ENCODE peak calls at places on chromosomes 6 and 20, in four cellular contexts. Z is SK-N-SH, I is heart left ventricle, B is heart right ventricle. J is an unnamed sample. For H3K36me3, the result is how much of the 10 kb centered on the place peaks cover.

GRCh38 chr6:163956571-163957407 is 542.3 kb downstream of the QKI start:
- DNase-seq in Z (peak), I (peak), B (peak), J (peak)

GRCh38 chr20:33401922-33402369 is 627 bp upstream of the CDK5RAP1 start:
- DNase-seq in B (no peak), Z (no peak), I (no peak), J (no peak)

GRCh38 chr20:62120365-62120762 is 1.9 kb upstream of the LSM14B start:
- DNase-seq in I (no peak), B (no peak), Z (no peak), J (no peak)

GRCh38 chr6:13229205-13230085 is 98.9 kb downstream of the TBC1D7 start:
- DNase-seq in I (no peak), B (peak), Z (no peak), J (no peak)

GRCh38 chr20:13089950-13090469 is 81.2 kb downstream of the SPTLC3 start:
- DNase-seq in Z (no peak), I (no peak), B (no peak), J (no peak)

GRCh38 chr20:13492001-13492480 is 146.7 kb downstream of the TASP1 start:
- DNase-seq in B (no peak), Z (no peak), I (no peak), J (no peak)

GRCh38 chr6:128807577-128807976 is 75.4 kb upstream of the LAMA2 start:
- DNase-seq in Z (no peak), I (no peak), B (no peak), J (no peak)

GRCh38 chr6:12751694-12752304 is 35.2 kb downstream of the PHACTR1 start:
- DNase-seq in Z (no peak), I (peak), B (peak), J (no peak)

GRCh38 chr6:22025468-22026159 is 271.2 kb downstream of the PRL start:
- DNase-seq in Z (peak), B (peak), I (peak), J (no peak)

GRCh38 chr6:128519132-128519930 is 1.1 kb downstream of the PTPRK start:
- DNase-seq in I (peak), Z (peak), B (peak), J (peak)

GRCh38 chr20:37838769-37839431 is 64.0 kb upstream of the VSTM2L start:
- DNase-seq in B (no peak), Z (no peak), I (no peak), J (no peak)
- TF ChIP-seq CTCF in B (no peak), Z (no peak), I (no peak), J (no peak)

DNA sequence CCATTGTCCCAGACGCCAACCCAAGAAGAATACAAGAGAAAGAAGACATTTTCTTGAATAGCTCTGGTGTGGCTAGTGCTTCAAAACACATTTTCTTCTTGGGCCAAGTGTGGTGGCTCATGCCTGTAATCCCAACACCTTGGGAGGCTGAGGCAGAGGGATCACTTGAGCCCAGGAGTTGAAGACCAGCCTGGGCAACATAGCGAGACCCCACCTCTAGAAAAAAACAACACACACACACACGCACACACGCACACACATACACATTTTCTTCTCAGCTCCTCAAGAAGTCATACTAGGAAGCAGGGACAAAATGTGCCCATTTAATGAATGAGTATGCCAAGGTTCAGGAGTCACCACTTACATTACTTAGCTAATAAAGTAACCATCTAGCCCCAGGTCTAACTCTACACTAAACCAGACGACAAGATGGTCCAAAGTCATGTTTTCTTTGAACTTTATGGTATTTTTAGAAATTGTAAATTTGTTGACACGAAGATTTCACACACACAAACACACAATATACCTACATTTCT is 68.8 kb downstream of the ZMYND8 start:
- DNase-seq in I (no peak), B (no peak), Z (no peak), J (no peak)
- H3K36me3 ChIP-seq in I (under half), B (half or more), Z (half or more), J (under half)

DNA sequence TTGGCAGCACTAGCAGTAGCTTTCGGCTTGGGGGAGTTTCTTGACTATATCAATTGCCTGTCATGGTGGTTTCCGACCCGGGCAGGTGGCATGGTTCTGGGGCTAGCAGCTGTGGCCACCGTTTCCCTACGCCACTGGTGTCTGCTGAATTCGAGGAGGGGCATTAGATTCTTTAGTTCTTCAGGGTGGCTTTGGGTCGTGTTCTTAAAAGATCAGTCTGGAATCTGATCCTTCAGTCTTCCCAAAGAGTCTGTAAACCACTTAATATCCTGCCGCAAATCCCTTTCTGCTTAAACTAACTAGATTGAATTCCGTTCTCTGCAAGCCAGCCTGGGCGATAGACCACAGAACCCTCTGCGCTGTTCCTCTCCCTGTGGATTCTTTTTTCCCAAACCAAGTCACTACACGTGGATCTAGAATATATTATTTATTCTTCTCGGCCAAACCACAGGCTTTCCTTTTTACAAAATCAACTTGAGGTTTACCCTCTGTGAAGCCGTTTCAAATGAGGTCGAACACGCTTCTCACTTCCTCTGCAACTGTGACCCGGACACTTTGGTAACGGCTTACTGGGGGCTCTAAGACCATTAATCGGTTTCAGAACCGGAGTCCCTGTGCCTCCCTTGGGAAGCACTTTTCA is 55.4 kb upstream of the FOXC1 start:
- DNase-seq in I (no peak), B (no peak), Z (no peak), J (no peak)
- H3K4me3 ChIP-seq in I (peak), B (peak), Z (no peak), J (peak)

DNA sequence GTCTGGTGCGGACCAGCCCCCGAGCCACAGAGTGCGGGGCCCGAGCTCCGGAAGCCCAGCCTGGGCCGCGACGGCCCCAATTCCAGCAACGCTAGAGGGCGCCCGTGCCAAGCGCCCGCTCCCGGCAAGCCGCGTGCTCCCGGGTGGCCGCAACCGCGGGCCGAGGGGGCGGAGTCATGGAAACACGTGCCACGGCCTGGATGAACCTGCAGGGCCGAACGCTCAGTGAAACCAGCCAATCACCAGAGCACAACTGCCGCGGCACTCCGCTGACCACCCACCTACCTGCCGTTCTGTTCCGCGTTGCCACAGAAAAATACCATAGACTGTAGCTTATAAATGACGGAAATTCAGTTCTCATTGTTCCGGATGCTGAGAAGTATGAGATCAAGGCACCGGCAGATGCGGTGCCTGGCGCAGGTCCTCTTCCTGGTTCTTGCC is 85.7 kb upstream of the FOXC1 start:
- DNase-seq in B (peak), I (peak), Z (peak), J (peak)
- TF ChIP-seq CTCF in B (peak), I (peak), Z (peak), J (peak)

DNA sequence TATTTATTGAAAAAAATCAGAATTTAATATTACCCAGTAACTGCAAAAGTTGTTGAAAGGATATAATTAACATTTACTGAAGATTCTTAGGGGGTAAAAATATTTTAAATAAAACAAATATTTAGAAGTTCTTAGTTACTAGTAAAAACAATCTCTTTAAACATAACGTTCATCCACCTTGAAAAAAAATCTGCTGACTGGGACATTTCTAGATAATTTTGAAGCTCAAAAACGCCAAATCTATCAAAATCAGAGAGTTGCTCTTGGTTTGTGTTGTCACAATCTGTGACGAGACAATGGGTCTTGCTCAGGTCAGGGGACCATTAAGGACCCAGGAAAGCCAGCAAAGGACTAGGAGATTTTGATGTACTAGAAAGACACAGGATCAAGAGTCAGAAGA is 177.0 kb downstream of the BACH2 start:
- DNase-seq in I (no peak), B (no peak), Z (no peak), J (no peak)
- H3K36me3 ChIP-seq in I (under half), B (under half), Z (under half), J (under half)

GRCh38 chr6:108176281-108177089 is 10.7 kb downstream of the NR2E1 start:
- DNase-seq in B (no peak), Z (peak), I (no peak), J (no peak)
- H3K4me3 ChIP-seq in B (no peak), Z (no peak), I (no peak), J (no peak)

GRCh38 chr20:622161-622560 is 12.1 kb upstream of the TCF15 start:
- DNase-seq in I (no peak), B (no peak), Z (no peak), J (no peak)
- TF ChIP-seq CTCF in I (no peak), B (no peak), Z (no peak), J (no peak)

DNA sequence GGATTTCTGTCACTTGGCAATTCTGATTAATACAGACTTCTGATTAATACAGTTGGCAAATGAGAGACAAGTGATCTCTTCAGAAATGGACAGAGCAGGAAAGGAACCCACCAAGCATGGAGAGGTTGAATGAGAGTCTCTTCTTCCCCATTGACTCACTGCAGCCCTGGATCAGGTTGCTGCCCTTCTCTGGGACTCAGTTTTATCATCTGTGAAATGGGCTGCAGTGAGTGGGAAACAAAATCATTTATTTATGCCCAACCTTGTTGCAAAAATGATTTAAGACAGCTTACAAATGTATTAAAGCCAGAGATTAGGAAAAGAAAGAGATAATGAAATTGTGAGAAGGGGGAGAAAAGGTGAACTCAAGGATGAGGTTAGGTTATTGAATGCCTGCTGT is 20.8 kb upstream of the RSPO4 start:
- DNase-seq in Z (no peak), I (no peak), B (no peak), J (no peak)
- H3K36me3 ChIP-seq in Z (under half), I (under half), B (under half), J (under half)

GRCh38 chr6:168433898-168434297 is 7.1 kb upstream of the SMOC2 start:
- DNase-seq in B (no peak), I (no peak), Z (no peak), J (no peak)
- H3K4me3 ChIP-seq in B (no peak), I (no peak), Z (no peak), J (no peak)